ENCODE peak calls at places on chromosomes 1 and 21, in four cellular contexts. G is K562, S is prostate gland, I is spleen. U is an unnamed sample.

GRCh38 chr1:10960954-10961833 is 51.3 kb upstream of the TARDBP start:
- DNase-seq in G (peak), S (peak), I (peak), U (peak)

GRCh38 chr1:158283965-158284364 is 5.8 kb upstream of the CD1C start:
- DNase-seq in G (no peak), S (no peak), I (no peak), U (no peak)

GRCh38 chr1:159949891-159950480 is 4.1 kb downstream of the SLAMF9 start:
- DNase-seq in G (no peak), S (no peak), I (peak), U (peak)

GRCh38 chr1:226736908-226737818 is 1.9 kb downstream of the ITPKB start:
- DNase-seq in G (no peak), S (peak), I (peak), U (peak)

GRCh38 chr1:5889901-5890300 is 102.3 kb downstream of the NPHP4 start:
- DNase-seq in G (no peak), S (no peak), I (no peak), U (no peak)

GRCh38 chr1:213067366-213067765 is 16.3 kb downstream of the RPS6KC1 start:
- DNase-seq in G (no peak), S (no peak), I (no peak), U (no peak)

GRCh38 chr1:205321109-205321958 is at the start of gene NUAK2:
- DNase-seq in G (peak), S (peak), I (peak), U (peak)

GRCh38 chr1:178864326-178864725 is 6.6 kb downstream of the ANGPTL1 start:
- DNase-seq in G (no peak), S (no peak), I (no peak), U (no peak)

GRCh38 chr1:205810448-205811157 is 2.4 kb downstream of the SLC41A1 start:
- DNase-seq in G (no peak), S (no peak), I (no peak), U (no peak)

GRCh38 chr1:25487628-25488027 is 55.8 kb upstream of the LDLRAP1 start:
- DNase-seq in G (peak), S (no peak), I (no peak), U (no peak)

GRCh38 chr1:153567621-153568366 is 2.1 kb upstream of the S100A2 start:
- DNase-seq in G (no peak), S (no peak), I (peak), U (no peak)

GRCh38 chr1:156487862-156488261 is 12.7 kb downstream of the MEF2D start:
- DNase-seq in G (no peak), S (no peak), I (no peak), U (no peak)

GRCh38 chr21:38424333-38424732 is 73.9 kb downstream of the ERG start:
- DNase-seq in G (no peak), S (no peak), I (no peak), U (no peak)

GRCh38 chr1:39268906-39269305 is 64.4 kb downstream of the MACF1 start:
- DNase-seq in G (no peak), S (no peak), I (no peak), U (no peak)

GRCh38 chr1:24635195-24635843 is 7.8 kb upstream of the SRRM1 start:
- DNase-seq in G (peak), S (peak), I (no peak), U (no peak)

DNA sequence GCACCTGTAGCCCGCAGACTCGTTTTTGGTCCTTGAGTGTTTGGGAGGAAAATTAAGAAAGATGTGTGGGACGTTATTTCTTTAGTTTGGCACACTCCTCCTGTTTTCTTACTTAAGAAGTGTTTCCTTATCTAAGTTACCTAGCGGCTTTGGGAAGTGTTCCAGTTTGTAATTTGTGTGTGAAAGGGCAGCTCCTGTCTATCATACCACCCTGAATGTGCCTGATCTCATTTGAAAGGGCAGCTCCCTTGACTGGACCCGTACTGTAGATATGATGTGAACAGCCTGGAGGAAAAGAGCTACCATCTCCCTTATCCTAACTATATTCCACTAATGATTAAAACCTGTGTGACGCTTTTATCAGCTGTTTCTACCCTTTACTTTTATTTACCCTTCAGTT is 314.3 kb downstream of the CHRM3 start:
- DNase-seq in G (no peak), S (no peak), I (no peak), U (no peak)
- H3K27ac ChIP-seq in G (no peak), S (no peak), I (no peak), U (no peak)

GRCh38 chr1:225474986-225475820 is 47.4 kb upstream of the LBR start:
- DNase-seq in G (peak), S (no peak), I (peak), U (no peak)
- TF ChIP-seq POLR2A in G (no peak), S (no peak), I (no peak), U (no peak)

GRCh38 chr1:77825356-77825709 is 45.9 kb downstream of the MIGA1 start:
- DNase-seq in G (no peak), S (peak), I (no peak), U (no peak)
- TF ChIP-seq POLR2AphosphoS5 in G (no peak), S (peak), I (no peak), U (no peak)

GRCh38 chr1:163161337-163161736 is 41.4 kb downstream of the RGS5 start:
- DNase-seq in G (no peak), S (no peak), I (no peak), U (no peak)

GRCh38 chr1:163165119-163165518 is 37.6 kb downstream of the RGS5 start:
- DNase-seq in G (no peak), S (no peak), I (no peak), U (no peak)

GRCh38 chr1:163162281-163162937 is 40.3 kb downstream of the RGS5 start:
- DNase-seq in G (no peak), S (no peak), I (no peak), U (no peak)

GRCh38 chr1:163161841-163162240 is 40.9 kb downstream of the RGS5 start:
- DNase-seq in G (no peak), S (no peak), I (no peak), U (no peak)

DNA sequence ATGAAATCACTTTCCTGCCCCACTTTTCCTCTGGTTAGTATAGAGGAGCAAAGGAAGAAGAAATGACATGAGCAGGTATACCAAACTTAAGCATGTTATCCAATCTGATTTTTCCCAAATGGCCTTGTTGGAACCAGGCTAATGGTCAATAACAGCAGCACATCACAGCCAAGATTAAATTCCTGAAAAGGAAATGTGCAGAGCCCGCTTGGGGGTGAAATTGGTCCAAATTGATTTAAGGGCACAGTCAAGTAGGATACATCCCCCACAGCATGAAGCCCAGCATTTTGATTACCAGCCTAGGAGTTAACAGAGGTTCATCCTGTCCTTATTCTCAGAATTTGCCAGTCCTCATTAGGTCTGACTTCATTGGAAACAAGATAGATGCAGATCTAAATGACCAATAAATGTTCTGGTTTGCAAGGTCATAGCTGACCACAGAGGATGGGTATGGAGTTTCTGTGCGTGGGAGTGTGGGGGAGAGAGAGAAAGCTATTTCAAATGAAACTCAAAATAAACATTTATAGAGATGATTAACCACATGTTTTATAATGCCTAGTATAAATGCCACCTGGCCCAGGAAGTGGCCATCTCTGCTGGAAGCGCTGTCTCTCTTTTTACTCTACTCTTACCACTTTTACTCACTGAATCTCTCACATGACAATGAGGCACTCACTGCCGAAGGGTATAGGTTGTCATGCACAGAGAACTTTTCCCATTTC is 38.7 kb downstream of the RGS5 start:
- DNase-seq in G (no peak), S (no peak), I (no peak), U (no peak)
- H3K27ac ChIP-seq in G (no peak), S (no peak), I (no peak), U (no peak)

GRCh38 chr1:56961426-56961825 is 4.4 kb downstream of the C8B start:
- DNase-seq in G (no peak), S (no peak), I (no peak), U (no peak)
- TF ChIP-seq POLR2A in G (no peak), S (no peak), I (no peak), U (no peak)

DNA sequence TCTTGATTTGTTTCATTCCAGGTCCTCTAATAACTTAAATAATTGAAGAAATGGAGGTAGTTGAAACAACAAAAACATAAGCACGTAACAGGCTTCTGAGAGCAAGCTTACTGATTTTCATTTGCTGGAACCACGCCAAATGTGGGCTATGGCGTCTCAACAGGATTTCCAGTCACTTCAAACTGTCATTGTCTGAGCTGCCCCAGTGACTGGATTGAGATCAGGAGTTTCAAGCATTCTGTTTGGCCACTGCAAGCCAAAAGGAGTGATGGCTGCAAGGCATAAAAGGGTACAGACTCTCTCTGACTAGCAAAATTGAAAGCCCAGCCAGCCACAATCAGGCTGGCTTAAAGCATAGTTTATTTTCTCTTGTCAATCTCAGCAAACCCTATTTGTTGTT is 289.9 kb downstream of the DPYD start:
- DNase-seq in G (no peak), S (no peak), I (no peak), U (no peak)
- TF ChIP-seq POLR2AphosphoS5 in G (no peak), S (no peak), I (no peak), U (no peak)

GRCh38 chr21:41894922-41895557 is 15.9 kb upstream of the PRDM15 start:
- DNase-seq in G (peak), S (no peak), I (no peak), U (no peak)

GRCh38 chr21:41894511-41894910 is 15.4 kb upstream of the PRDM15 start:
- DNase-seq in G (no peak), S (no peak), I (peak), U (no peak)

GRCh38 chr21:41897047-41897669 is 18.0 kb upstream of the PRDM15 start:
- DNase-seq in G (no peak), S (no peak), I (peak), U (no peak)

GRCh38 chr21:41897690-41898089 is 18.5 kb upstream of the PRDM15 start:
- DNase-seq in G (no peak), S (no peak), I (peak), U (no peak)

GRCh38 chr21:41895643-41896493 is 16.7 kb upstream of the PRDM15 start:
- DNase-seq in G (peak), S (no peak), I (peak), U (no peak)
- H3K27ac ChIP-seq in G (peak), S (no peak), I (peak), U (no peak)

GRCh38 chr1:109248444-109248796 is 919 bp upstream of the CELSR2 start:
- DNase-seq in G (no peak), S (no peak), I (peak), U (no peak)

GRCh38 chr1:109249654-109250401 is 489 bp downstream of the CELSR2 start:
- DNase-seq in G (peak), S (no peak), I (peak), U (peak)

GRCh38 chr1:109250454-109251276 is 1.3 kb downstream of the CELSR2 start:
- DNase-seq in G (no peak), S (no peak), I (peak), U (peak)

GRCh38 chr1:109247401-109248365 is 1.7 kb upstream of the CELSR2 start:
- DNase-seq in G (no peak), S (no peak), I (no peak), U (no peak)

DNA sequence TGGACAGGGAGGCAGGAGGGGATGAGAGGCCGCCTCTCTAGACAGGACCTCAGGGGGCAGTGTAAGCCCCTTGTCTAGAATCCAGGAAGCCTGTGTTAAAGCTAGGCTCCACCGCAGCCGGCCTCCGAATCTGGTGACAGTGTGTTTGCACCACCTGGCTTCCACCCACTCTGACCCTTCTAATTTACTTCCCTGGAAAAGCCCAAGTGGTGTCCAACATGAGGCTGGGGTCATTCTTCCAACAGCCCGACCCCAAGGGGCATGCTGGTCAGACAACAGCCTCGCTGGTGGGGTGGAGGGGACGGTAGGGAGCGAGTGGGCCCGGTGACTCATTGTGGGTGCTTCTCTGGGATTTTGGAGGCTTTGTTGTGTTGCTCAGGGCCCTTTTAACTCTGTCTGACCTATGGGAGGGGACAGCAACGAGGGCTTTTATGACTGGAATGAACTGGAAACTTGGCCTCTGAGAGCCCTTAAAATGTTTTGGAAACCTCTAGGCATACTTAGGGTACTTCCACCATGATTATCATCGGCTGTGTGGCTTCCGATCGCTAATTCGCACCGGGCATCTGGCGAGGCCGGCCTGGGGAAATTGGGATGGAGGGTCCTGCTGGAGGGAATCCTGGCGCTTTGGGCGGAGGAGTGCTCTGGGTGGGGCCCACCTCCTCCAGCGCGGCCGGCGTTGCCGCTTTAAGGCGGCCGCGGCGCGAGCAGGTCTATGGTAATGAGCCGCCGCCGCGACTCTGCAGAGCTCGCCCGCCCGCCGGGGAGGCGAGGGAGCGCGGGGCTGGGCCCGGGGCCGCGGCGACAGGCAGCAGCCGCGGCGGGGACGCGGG is at the start of gene CELSR2:
- DNase-seq in G (peak), S (peak), I (peak), U (peak)
- TF ChIP-seq POLR2A in G (no peak), S (peak), I (no peak), U (no peak)

DNA sequence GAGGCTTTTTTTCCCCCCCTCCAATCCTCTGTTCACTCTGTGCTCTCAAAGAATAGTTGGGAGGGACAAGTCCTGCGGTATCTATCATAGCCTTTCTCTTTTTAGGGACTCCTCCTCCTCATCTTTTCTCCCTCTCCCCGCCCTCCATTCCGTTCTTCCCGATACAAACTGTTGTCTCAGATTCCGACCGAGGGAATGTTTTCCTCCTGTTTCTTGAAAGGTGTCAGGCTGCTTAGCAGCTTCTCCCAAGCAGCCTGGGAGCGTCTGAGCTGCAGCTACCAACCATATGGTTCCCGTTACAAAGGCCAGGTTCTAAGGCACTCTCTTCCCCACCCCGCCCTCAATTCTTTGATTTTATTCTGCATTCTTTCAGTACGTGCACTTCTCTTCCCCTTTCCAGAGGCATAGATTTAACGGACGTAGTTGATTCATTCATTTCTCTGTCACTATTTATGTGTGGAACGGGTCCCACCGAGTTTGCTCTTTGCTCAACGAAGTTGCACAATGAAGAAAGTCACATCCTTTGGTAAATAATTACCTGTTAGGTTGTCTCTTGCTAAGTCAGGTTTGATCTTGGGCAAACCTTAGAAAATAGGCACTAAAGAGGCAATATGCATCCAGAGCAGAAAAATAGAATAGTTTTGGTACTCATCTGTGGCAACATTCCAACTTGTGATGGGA is 2.8 kb downstream of the ADGRL2 start:
- DNase-seq in G (no peak), S (peak), I (no peak), U (no peak)
- TF ChIP-seq POLR2AphosphoS5 in G (no peak), S (no peak), I (no peak), U (no peak)

GRCh38 chr1:67898033-67898726 is 64.9 kb upstream of the GNG12 start:
- DNase-seq in G (peak), S (no peak), I (no peak), U (no peak)
- H3K27ac ChIP-seq in G (peak), S (no peak), I (no peak), U (no peak)

U was measured in suprapubic skin.